ENCODE peak calls at places on chromosomes 13 and 19, in eight cellular contexts. V is psoas muscle, R is right cardiac atrium, L is sciatic nerve, U is IMR-90, A is upper lobe of right lung, G is neural progenitor cell, C is ELF-1. W is an unnamed sample.

GRCh38 chr19:49831592-49831991 is 13.5 kb downstream of the MED25 start:
- DNase-seq in V (no peak), R (no peak), L (no peak), U (no peak), A (no peak), G (no peak), C (no peak), W (no peak)

GRCh38 chr19:7004313-7004931 is 16.8 kb downstream of the MBD3L2B start:
- DNase-seq in V (no peak), R (no peak), L (no peak), U (peak), A (no peak), G (peak), C (no peak), W (no peak)

GRCh38 chr13:21638319-21639282 is 32.3 kb upstream of the FGF9 start:
- DNase-seq in V (no peak), R (no peak), L (no peak), U (peak), A (no peak), G (no peak), C (peak), W (peak)

GRCh38 chr13:53150568-53150967 is 122.0 kb downstream of the OLFM4 start:
- DNase-seq in V (no peak), R (no peak), L (no peak), U (no peak), A (no peak), G (no peak), C (no peak), W (no peak)

GRCh38 chr13:24921881-24922280 is 157.9 kb downstream of the RNF17 start:
- DNase-seq in V (no peak), R (no peak), L (no peak), U (no peak), A (no peak), G (no peak), C (no peak), W (no peak)

GRCh38 chr19:39388657-39389056 is 2.2 kb downstream of the PAF1 start:
- DNase-seq in V (no peak), R (peak), L (no peak), U (no peak), A (no peak), G (no peak), C (no peak), W (no peak)

GRCh38 chr13:113918580-113918979 is 54.7 kb upstream of the GAS6 start:
- DNase-seq in V (no peak), R (no peak), L (peak), U (no peak), A (no peak), G (no peak), C (no peak), W (no peak)

GRCh38 chr13:30668305-30668704 is 50.6 kb downstream of the USPL1 start:
- DNase-seq in V (no peak), R (no peak), L (no peak), U (no peak), A (no peak), G (no peak), C (no peak), W (no peak)

GRCh38 chr13:43529796-43530195 is 257.0 kb downstream of the ENOX1 start:
- DNase-seq in V (no peak), R (no peak), L (no peak), U (no peak), A (no peak), G (no peak), C (no peak), W (no peak)

GRCh38 chr19:39407644-39408391 is 1.2 kb downstream of the ZFP36 start:
- DNase-seq in V (peak), R (peak), L (peak), U (no peak), A (peak), G (peak), C (no peak), W (no peak)

GRCh38 chr19:43466793-43467192 is 1.4 kb upstream of the LYPD3 start:
- DNase-seq in V (no peak), R (no peak), L (no peak), U (no peak), A (no peak), G (no peak), C (no peak), W (no peak)

GRCh38 chr19:8025321-8025720 is 19.9 kb upstream of the ELAVL1 start:
- DNase-seq in V (no peak), R (no peak), L (no peak), U (no peak), A (no peak), G (no peak), C (no peak), W (no peak)

GRCh38 chr19:38692458-38693379 is 45.3 kb downstream of the ACTN4 start:
- DNase-seq in V (no peak), R (no peak), L (no peak), U (no peak), A (no peak), G (peak), C (no peak), W (no peak)

GRCh38 chr19:46428278-46429141 is at the start of gene PNMA8C:
- DNase-seq in V (peak), R (peak), L (peak), U (peak), A (peak), G (peak), C (peak), W (peak)

GRCh38 chr19:19662866-19663291 is 597 bp downstream of the ATP13A1 start:
- DNase-seq in V (no peak), R (no peak), L (no peak), U (peak), A (no peak), G (no peak), C (peak), W (no peak)

GRCh38 chr19:23070353-23070781 is 46.5 kb upstream of the ZNF730 start:
- DNase-seq in V (peak), R (peak), L (peak), U (peak), A (no peak), G (no peak), C (peak), W (peak)

W was measured in iPS-NIHi11.